ENCODE peak calls at places on chromosomes 11 and 22, in five cellular contexts. T, P, O, E and F are unnamed samples.

GRCh38 chr22:33227791-33228190 is 169.6 kb upstream of the SYN3 start:
- DNase-seq in E (no peak), P (no peak), O (no peak), T (no peak), F (no peak)

GRCh38 chr11:78244546-78245315 is 56.0 kb downstream of the USP35 start:
- DNase-seq in O (no peak), P (no peak), E (no peak), T (peak; percentile 28), F (no peak)

GRCh38 chr22:46758098-46758497 is 4.4 kb upstream of the TBC1D22A start:
- DNase-seq in P (no peak), O (no peak), T (no peak), E (no peak), F (no peak)

GRCh38 chr11:75982309-75982708 is 167.3 kb downstream of the UVRAG start:
- DNase-seq in E (no peak), O (no peak), P (no peak), T (no peak), F (no peak)

GRCh38 chr11:63099555-63099954 is 44.5 kb downstream of the SLC22A24 start:
- DNase-seq in P (no peak), T (peak; percentile 1), O (no peak), E (no peak), F (no peak)

GRCh38 chr11:132312161-132312560 is 941.7 kb downstream of the NTM start:
- DNase-seq in O (no peak), P (no peak), T (peak; percentile 73), E (no peak), F (no peak)

GRCh38 chr11:106983251-106983650 is 35.0 kb downstream of the GUCY1A2 start:
- DNase-seq in E (no peak), O (no peak), P (no peak), T (no peak), F (peak; percentile 13)

GRCh38 chr11:79547256-79547655 is 106.4 kb upstream of the TENM4 start:
- DNase-seq in P (no peak), O (no peak), E (no peak), T (no peak), F (no peak)

GRCh38 chr11:24617856-24618255 is 121.0 kb downstream of the LUZP2 start:
- DNase-seq in E (no peak), T (no peak), O (no peak), P (no peak), F (no peak)

GRCh38 chr22:44584256-44584902 is 86.3 kb upstream of the RTL6 start:
- DNase-seq in E (no peak), T (no peak), P (no peak), O (no peak), F (peak; percentile 40)

DNA sequence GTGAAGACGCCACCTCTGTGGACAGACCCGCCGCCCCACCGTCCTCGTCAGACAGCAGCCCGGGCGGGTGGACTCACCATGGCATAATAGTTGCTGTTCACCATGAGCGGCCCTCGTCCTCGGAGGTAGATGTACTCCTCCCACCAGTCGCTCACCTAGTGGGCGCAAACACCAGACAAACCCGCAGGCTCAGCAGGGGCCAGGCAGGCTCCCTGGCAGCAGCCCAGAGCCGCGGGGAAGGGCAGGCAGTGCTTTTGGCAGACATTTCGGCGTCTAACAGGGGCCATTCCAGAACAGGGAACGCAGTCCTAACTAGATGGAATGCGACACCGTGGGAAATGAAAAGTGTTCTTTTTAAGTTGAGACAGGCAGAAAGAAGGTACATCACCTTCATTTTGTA is 44.9 kb downstream of the CPT1A start:
- DNase-seq in T (no peak), E (no peak), P (no peak), O (no peak), F (peak; percentile 58)
- H3K4me3 ChIP-seq in T (no peak overlapping the region), E (no peak overlapping the region), P (no peak overlapping the region), O (no peak overlapping the region), F (no peak overlapping the region)

DNA sequence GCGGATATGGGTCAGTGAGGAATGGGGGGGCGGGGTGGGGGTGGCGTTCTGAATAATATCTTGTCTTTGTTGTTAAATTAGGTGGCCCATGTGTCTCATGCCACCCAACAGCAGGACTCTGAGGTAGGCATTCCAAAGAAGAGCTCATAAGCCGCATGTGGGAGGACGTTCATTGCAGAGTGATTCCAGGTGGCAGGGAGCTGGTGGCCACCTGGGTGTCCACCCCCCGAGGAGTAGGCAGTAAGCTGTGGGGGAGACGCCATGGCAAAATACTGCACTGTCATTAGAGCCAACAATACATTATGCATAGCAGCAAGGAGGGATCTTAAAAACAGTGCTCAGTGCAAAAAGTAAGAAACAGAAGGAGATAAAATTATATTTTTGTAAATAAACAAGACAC is 14.2 kb upstream of the CAPN5 start:
- DNase-seq in P (no peak), O (no peak), T (no peak), E (no peak), F (no peak)
- H3K4me3 ChIP-seq in P (no peak overlapping the region), O (no peak overlapping the region), T (no peak overlapping the region), E (no peak overlapping the region), F (no peak overlapping the region)

DNA sequence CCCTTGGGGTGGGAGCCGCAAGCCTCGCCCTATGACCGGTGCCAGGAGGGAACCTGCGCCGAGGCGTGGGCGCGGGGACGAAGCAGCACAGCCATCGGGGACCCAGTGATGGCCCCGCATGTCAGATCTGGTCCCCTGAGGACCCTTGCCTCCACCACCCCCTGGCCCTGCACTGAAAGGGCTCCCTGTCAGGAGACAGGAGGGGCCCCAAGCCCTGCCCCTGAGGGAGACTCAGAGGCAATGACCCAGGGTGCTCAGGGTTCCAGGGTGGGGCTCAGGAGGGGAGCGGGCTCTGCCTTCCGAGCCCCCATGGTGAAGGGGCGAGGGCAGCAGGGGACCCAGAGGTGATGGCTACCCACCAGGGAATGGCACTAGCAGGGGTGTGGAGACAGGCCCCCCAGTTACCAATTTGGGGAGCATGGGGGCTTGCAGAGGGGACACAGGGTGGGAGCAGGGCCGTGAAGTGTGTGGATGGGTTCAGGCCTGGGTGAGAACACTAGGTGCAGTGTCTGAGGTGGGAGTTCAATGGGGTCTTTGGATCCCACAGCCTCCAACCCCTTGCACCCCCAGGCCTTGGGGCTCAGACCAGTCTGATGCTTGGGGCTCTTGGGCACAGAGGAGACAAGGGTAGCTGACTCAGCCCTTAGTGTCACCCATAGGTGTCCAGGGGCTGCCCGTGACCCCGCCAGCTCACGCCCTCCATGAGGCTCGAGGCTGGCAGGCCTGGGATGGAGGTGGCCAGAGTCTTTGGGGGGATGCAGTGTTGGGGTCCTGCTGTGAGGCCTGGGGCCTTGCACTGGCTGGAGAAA is 499 bp downstream of the LRRC56 start:
- DNase-seq in E (no peak), T (no peak), P (no peak), O (no peak), F (peak; percentile 11)
- H3K4me3 ChIP-seq in E (no peak overlapping the region), T (peak overlapping the region; percentile 34), P (no peak overlapping the region), O (no peak overlapping the region), F (peak overlapping the region; percentile 94)

GRCh38 chr11:48108231-48109045 is 108.2 kb upstream of the OR4B1 start:
- DNase-seq in T (no peak), O (no peak), P (no peak), E (no peak), F (no peak)

GRCh38 chr11:48107188-48107704 is 109.4 kb upstream of the OR4B1 start:
- DNase-seq in P (no peak), E (no peak), T (no peak), O (no peak), F (no peak)

GRCh38 chr11:48111941-48112340 is 104.7 kb upstream of the OR4B1 start:
- DNase-seq in O (no peak), T (no peak), P (no peak), E (no peak), F (no peak)

GRCh38 chr11:48110509-48110766 is 106.2 kb upstream of the OR4B1 start:
- DNase-seq in O (no peak), P (no peak), E (no peak), T (no peak), F (no peak)

GRCh38 chr11:48109046-48109666 is 107.5 kb upstream of the OR4B1 start:
- DNase-seq in P (no peak), E (no peak), T (peak; percentile 70), O (peak; percentile 65), F (no peak)
- H3K4me3 ChIP-seq in P (no peak overlapping the region), E (no peak overlapping the region), T (no peak overlapping the region), O (peak overlapping the region; percentile 34), F (peak overlapping the region; percentile 48)

DNA sequence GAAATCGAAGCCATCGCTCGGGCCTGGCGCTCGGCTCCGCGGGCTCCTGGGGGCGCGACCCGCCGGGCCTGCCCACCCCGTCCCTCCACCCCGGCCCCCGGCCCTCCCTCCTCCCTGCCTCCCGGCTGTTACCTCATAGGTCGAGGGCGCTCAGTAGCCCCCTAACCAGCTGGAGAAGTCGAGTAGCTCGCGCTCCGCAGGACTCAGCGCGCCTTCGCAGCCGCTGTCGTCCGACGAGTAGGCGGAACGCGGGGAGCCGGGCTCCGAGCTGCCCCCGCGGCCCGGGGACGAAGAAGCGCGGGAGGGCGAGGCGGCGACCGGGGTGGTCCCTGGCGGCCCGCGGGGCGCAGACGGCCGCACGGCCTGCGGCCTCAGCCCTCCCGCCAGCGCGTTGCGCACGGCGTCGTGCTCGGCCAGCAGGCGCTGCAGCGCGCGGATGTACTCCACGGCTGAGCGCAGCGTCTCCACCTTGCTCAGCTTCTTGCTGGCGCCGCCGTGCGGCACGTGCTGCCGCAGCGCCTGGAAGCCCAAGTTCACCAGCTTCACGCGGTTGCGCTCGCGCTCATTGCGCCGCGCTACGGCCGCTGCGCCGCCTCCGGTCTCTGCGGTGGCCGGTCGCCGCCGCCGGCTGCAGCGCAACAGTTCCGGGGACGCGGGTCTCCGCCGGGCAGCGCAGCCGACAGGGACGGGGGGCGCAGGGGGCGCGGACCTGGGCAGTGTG is 627 bp downstream of the ASCL2 start:
- DNase-seq in E (peak; percentile 29), O (peak; percentile 85), T (peak; percentile 65), P (peak; percentile 77), F (no peak)
- H3K4me3 ChIP-seq in E (no peak overlapping the region), O (peak overlapping the region; percentile 52), T (no peak overlapping the region), P (no peak overlapping the region), F (peak overlapping the region; percentile 64)

DNA sequence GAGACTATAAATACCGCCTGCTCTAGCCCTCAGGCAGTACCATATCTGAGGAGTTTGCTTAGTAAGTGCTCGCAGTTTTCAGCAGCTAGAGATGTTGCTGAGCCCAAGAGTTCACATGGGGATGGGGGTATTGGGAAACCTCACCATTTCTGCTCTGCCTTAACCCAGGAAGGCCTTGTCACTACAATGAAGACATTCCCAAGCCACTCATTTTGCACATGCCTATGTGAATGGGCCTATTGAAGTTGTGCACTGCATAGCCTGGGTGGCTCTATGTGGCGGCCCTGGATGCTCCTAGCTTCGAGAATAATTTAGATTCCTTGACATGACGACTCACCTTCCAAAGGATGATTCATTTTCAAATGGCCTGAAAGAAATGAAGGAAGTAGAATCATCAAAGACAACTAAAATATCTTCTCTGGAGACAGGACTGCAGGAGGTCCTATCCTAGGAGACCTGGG is 163.4 kb downstream of the ADAMTS15 start:
- DNase-seq in E (no peak), O (peak; percentile 74), P (no peak), T (peak; percentile 65), F (no peak)
- H3K4me3 ChIP-seq in E (no peak overlapping the region), O (no peak overlapping the region), P (no peak overlapping the region), T (no peak overlapping the region), F (no peak overlapping the region)

GRCh38 chr11:31804439-31805036 is 6.6 kb downstream of the PAX6 start:
- DNase-seq in E (no peak), T (no peak), O (no peak), P (no peak), F (no peak)
- H3K4me3 ChIP-seq in E (no peak overlapping the region), T (no peak overlapping the region), O (no peak overlapping the region), P (no peak overlapping the region), F (peak overlapping the region; percentile 26)